ENCODE peak calls at places on chromosomes 4 and X, in seven cellular contexts. One of them, this sample, is unnamed.
A peak's percentile ranks its signal among the peaks of the same experiment; 100 is the strongest.

GRCh38 chr4:44462259-44462658 is 13.7 kb upstream of the KCTD8 start:
- DNase-seq in pons: no peak
- DNase-seq in left lung: no peak
- DNase-seq in NCI-H2081 treated with DMSO at 0.1 percent for 48 hours: no peak
- DNase-seq in body of pancreas: no peak
- DNase-seq in activated CD4-positive, alpha-beta memory T cell treated with anti-CD3 and anti-CD28 coated beads for 36 hours: no peak
- DNase-seq in cardiac muscle cell: no peak
- DNase-seq in this sample: no peak

GRCh38 chr4:104395219-104395618 is 99.5 kb downstream of the CXXC4 start:
- DNase-seq in NCI-H2081 treated with DMSO at 0.1 percent for 48 hours: peak; percentile 78
- DNase-seq in pons: peak; percentile 46
- DNase-seq in activated CD4-positive, alpha-beta memory T cell treated with anti-CD3 and anti-CD28 coated beads for 36 hours: no peak
- DNase-seq in body of pancreas: no peak
- DNase-seq in left lung: no peak
- DNase-seq in cardiac muscle cell: no peak
- DNase-seq in this sample: no peak

GRCh38 chrX:1385824-1386223 is 6.1 kb downstream of the SLC25A6 start:
- DNase-seq in pons: no peak
- DNase-seq in cardiac muscle cell: no peak
- DNase-seq in NCI-H2081 treated with DMSO at 0.1 percent for 48 hours: no peak
- DNase-seq in left lung: peak; percentile 19
- DNase-seq in activated CD4-positive, alpha-beta memory T cell treated with anti-CD3 and anti-CD28 coated beads for 36 hours: no peak
- DNase-seq in body of pancreas: no peak
- DNase-seq in this sample: no peak

GRCh38 chr4:24800273-24800880 is 5.0 kb downstream of the SOD3 start:
- DNase-seq in body of pancreas: no peak
- DNase-seq in NCI-H2081 treated with DMSO at 0.1 percent for 48 hours: no peak
- DNase-seq in activated CD4-positive, alpha-beta memory T cell treated with anti-CD3 and anti-CD28 coated beads for 36 hours: no peak
- DNase-seq in left lung: no peak
- DNase-seq in cardiac muscle cell: no peak
- DNase-seq in pons: no peak
- DNase-seq in this sample: no peak

GRCh38 chr4:122689972-122690371 is 42.5 kb upstream of the BBS12 start:
- DNase-seq in cardiac muscle cell: no peak
- DNase-seq in left lung: no peak
- DNase-seq in NCI-H2081 treated with DMSO at 0.1 percent for 48 hours: no peak
- DNase-seq in activated CD4-positive, alpha-beta memory T cell treated with anti-CD3 and anti-CD28 coated beads for 36 hours: peak; percentile 58
- DNase-seq in body of pancreas: no peak
- DNase-seq in pons: no peak
- DNase-seq in this sample: no peak

GRCh38 chr4:89586864-89587263 is 250.1 kb downstream of the SNCA start:
- DNase-seq in activated CD4-positive, alpha-beta memory T cell treated with anti-CD3 and anti-CD28 coated beads for 36 hours: no peak
- DNase-seq in NCI-H2081 treated with DMSO at 0.1 percent for 48 hours: peak; percentile 3
- DNase-seq in left lung: no peak
- DNase-seq in body of pancreas: no peak
- DNase-seq in cardiac muscle cell: no peak
- DNase-seq in pons: peak; percentile 35
- DNase-seq in this sample: no peak

GRCh38 chr4:149031399-149031798 is 589.2 kb upstream of the NR3C2 start:
- DNase-seq in activated CD4-positive, alpha-beta memory T cell treated with anti-CD3 and anti-CD28 coated beads for 36 hours: no peak
- DNase-seq in NCI-H2081 treated with DMSO at 0.1 percent for 48 hours: no peak
- DNase-seq in left lung: no peak
- DNase-seq in body of pancreas: peak; percentile 19
- DNase-seq in cardiac muscle cell: peak; percentile 26
- DNase-seq in pons: peak; percentile 23
- DNase-seq in this sample: no peak

GRCh38 chrX:70234355-70234754 is at the start of gene AWAT1:
- DNase-seq in body of pancreas: no peak
- DNase-seq in cardiac muscle cell: no peak
- DNase-seq in NCI-H2081 treated with DMSO at 0.1 percent for 48 hours: no peak
- DNase-seq in left lung: no peak
- DNase-seq in activated CD4-positive, alpha-beta memory T cell treated with anti-CD3 and anti-CD28 coated beads for 36 hours: no peak
- DNase-seq in pons: no peak
- DNase-seq in this sample: no peak

GRCh38 chrX:155048997-155049619 is 21.8 kb downstream of the CMC4 start:
- DNase-seq in NCI-H2081 treated with DMSO at 0.1 percent for 48 hours: no peak
- DNase-seq in left lung: no peak
- DNase-seq in activated CD4-positive, alpha-beta memory T cell treated with anti-CD3 and anti-CD28 coated beads for 36 hours: peak; percentile 53
- DNase-seq in cardiac muscle cell: peak; percentile 67
- DNase-seq in body of pancreas: peak; percentile 74
- DNase-seq in pons: peak; percentile 61
- DNase-seq in this sample: no peak

GRCh38 chr4:6048537-6048936 is 30.3 kb upstream of the C4orf50 start:
- DNase-seq in cardiac muscle cell: no peak
- DNase-seq in left lung: no peak
- DNase-seq in NCI-H2081 treated with DMSO at 0.1 percent for 48 hours: no peak
- DNase-seq in body of pancreas: no peak
- DNase-seq in pons: no peak
- DNase-seq in activated CD4-positive, alpha-beta memory T cell treated with anti-CD3 and anti-CD28 coated beads for 36 hours: no peak
- DNase-seq in this sample: no peak

GRCh38 chrX:30593435-30594200 is 16.1 kb upstream of the TASL start:
- DNase-seq in body of pancreas: peak; percentile 50
- DNase-seq in NCI-H2081 treated with DMSO at 0.1 percent for 48 hours: no peak
- DNase-seq in left lung: no peak
- DNase-seq in cardiac muscle cell: no peak
- DNase-seq in activated CD4-positive, alpha-beta memory T cell treated with anti-CD3 and anti-CD28 coated beads for 36 hours: peak; percentile 15
- DNase-seq in pons: no peak
- DNase-seq in this sample: peak; percentile 11

GRCh38 chrX:368811-369562 is 17.7 kb downstream of the PPP2R3B start:
- DNase-seq in left lung: no peak
- DNase-seq in body of pancreas: no peak
- DNase-seq in cardiac muscle cell: peak; percentile 85
- DNase-seq in pons: no peak
- DNase-seq in NCI-H2081 treated with DMSO at 0.1 percent for 48 hours: no peak
- DNase-seq in activated CD4-positive, alpha-beta memory T cell treated with anti-CD3 and anti-CD28 coated beads for 36 hours: no peak
- DNase-seq in this sample: no peak

This sample was measured in T-cell.